ENCODE peak calls at places on chromosomes 5 and 9, in five cellular contexts. T is AG09319, K is bronchial epithelial cell, I is astrocyte of the spinal cord, E is GM13977. D is an unnamed sample.

GRCh38 chr5:63145167-63145566 is 566.5 kb downstream of the LRRC70 start:
- DNase-seq in T (no peak), K (no peak), I (no peak), E (no peak), D (no peak)

GRCh38 chr9:70435948-70436347 is 21.5 kb upstream of the KLF9 start:
- DNase-seq in T (peak; percentile 42), K (peak; percentile 52), I (peak; percentile 83), E (no peak), D (no peak)

GRCh38 chr5:156543348-156543747 is 216.4 kb downstream of the SGCD start:
- DNase-seq in T (no peak), K (no peak), I (no peak), E (no peak), D (no peak)

GRCh38 chr9:83060557-83060956 is 2.4 kb downstream of the RASEF start:
- DNase-seq in T (no peak), K (no peak), I (no peak), E (no peak), D (no peak)

GRCh38 chr9:34929506-34930102 is 28.5 kb upstream of the PHF24 start:
- DNase-seq in T (no peak), K (peak; percentile 29), I (peak; percentile 2), E (peak; percentile 62), D (peak; percentile 71)

GRCh38 chr5:152701305-152701704 is 296.2 kb upstream of the NMUR2 start:
- DNase-seq in T (no peak), K (no peak), I (no peak), E (no peak), D (no peak)

GRCh38 chr9:95506692-95507455 is 9.9 kb downstream of the PTCH1 start:
- DNase-seq in T (no peak), K (peak; percentile 36), I (peak; percentile 73), E (peak; percentile 70), D (peak; percentile 50)

GRCh38 chr5:56481147-56481997 is 248.2 kb upstream of the ANKRD55 start:
- DNase-seq in T (no peak), K (peak; percentile 21), I (peak; percentile 64), E (peak; percentile 70), D (peak; percentile 25)

GRCh38 chr5:10705736-10706135 is 55.3 kb downstream of the DAP start:
- DNase-seq in T (no peak), K (peak; percentile 35), I (no peak), E (no peak), D (no peak)

GRCh38 chr5:81553570-81554212 is 159.8 kb upstream of the ACOT12 start:
- DNase-seq in T (no peak), K (no peak), I (no peak), E (no peak), D (no peak)

GRCh38 chr5:181255836-181256578 is 4.9 kb downstream of the TRIM52 start:
- DNase-seq in T (no peak), K (no peak), I (no peak), E (no peak), D (no peak)

GRCh38 chr9:131469951-131470350 is 32.8 kb upstream of the POMT1 start:
- DNase-seq in T (no peak), K (no peak), I (no peak), E (no peak), D (no peak)

GRCh38 chr5:125484272-125485002 is 738.0 kb upstream of the ZNF608 start:
- DNase-seq in T (peak; percentile 82), K (peak; percentile 90), I (peak; percentile 99), E (no peak), D (no peak)

GRCh38 chr9:70410368-70410767 is 4.1 kb downstream of the KLF9 start:
- DNase-seq in T (no peak), K (no peak), I (peak; percentile 61), E (no peak), D (no peak)

DNA sequence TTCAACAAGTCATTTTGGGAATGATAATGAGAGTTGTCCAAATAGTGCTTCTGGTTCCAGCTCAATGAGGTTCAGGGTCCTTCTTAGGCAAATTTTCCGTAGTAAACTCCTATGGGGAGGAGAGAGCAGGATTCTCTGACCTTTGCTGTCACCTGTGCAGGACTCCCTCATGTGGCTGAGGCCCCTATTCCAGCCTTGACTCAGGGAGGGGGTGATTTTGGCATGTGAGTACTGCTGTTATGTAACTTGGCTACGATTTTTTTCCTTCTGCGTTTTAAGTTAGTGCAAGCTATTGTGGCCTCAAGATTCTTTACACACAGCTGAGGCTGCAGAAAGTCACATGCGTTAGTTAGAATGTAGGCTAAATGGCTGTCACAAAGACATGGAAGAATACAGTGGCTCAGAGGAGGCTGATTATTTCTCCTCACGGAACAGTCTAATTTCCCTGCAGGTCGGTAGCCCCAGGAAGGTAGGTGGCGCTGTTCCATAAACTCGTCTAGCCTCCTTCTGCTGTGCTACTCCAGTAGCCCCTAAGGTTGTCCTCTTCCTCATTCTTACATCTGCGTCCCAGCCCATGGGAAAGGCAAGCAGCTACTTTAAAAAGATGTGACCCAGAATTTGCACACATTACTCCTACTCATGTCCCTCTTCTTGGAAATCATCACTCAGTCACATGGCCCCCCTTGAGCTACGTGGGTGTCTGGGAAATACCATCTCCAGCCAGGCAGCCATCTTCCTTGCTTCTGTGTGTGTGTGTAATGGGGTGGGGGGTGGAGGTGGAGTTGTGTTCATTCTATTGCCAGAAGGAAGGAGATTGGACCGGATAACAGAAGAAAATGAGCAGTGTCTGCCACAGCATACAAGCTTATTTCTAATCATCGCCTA is 486.5 kb downstream of the CCDC171 start:
- DNase-seq in T (no peak), K (no peak), I (peak; percentile 68), E (no peak), D (peak; percentile 35)
- TF ChIP-seq CTCF in T (no peak), K (peak; percentile 48), I (peak; percentile 58), E (peak; percentile 27), D (no peak)

GRCh38 chr9:36725777-36726356 is 153.2 kb downstream of the MELK start:
- DNase-seq in T (no peak), K (no peak), I (no peak), E (no peak), D (no peak)

GRCh38 chr9:36717276-36717675 is 144.6 kb downstream of the MELK start:
- DNase-seq in T (no peak), K (no peak), I (no peak), E (no peak), D (no peak)

GRCh38 chr9:36718612-36719011 is 145.9 kb downstream of the MELK start:
- DNase-seq in T (no peak), K (no peak), I (no peak), E (no peak), D (no peak)

GRCh38 chr9:36720043-36720442 is 147.3 kb downstream of the MELK start:
- DNase-seq in T (no peak), K (no peak), I (no peak), E (no peak), D (no peak)

DNA sequence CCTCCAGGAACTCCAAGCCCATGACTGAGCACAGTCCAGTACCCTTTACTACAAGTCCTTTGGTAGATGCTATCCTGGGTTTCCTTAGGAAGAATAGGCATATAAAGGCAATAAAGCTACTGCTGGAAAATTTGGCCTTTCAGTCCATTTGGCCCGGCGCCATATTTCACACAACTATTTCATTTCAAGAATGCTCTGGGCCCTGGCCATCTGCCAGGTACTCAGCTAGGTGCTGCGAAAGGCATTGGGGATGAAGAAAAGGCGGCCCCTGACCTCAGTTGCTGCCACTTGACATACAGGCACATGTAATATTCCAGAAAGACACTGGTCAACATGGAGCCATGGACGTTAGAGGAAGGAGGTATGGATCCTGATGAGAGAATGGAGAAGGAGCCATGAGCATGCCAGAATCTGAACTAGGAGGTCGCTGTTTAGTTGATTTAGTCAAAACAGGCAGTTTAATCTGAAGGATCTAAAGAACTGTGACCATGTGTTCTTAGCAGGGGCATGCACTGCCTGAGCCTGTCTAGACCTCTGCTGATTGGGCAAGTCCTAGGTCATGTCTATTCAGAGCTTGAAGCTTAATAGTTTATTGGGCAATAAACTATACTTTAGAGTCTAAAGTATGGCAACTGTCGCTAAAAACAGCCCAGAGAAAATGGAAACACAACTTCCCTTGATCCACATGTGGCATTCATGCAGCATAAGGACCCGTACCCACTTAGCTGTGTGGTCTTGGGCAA is 149.3 kb downstream of the MELK start:
- DNase-seq in T (no peak), K (no peak), I (no peak), E (no peak), D (no peak)
- TF ChIP-seq CTCF in T (no peak), K (no peak), I (no peak), E (no peak), D (no peak)

GRCh38 chr5:167582263-167582662 is 709.2 kb upstream of the WWC1 start:
- DNase-seq in T (no peak), K (peak; percentile 58), I (peak; percentile 38), E (no peak), D (no peak)
- TF ChIP-seq CTCF in T (peak; percentile 18), K (no peak), I (peak; percentile 16), E (no peak), D (no peak)

GRCh38 chr5:18772475-18772874 is 1138.2 kb downstream of the TAF11L14 start:
- DNase-seq in T (no peak), K (peak; percentile 77), I (peak; percentile 56), E (no peak), D (peak; percentile 15)
- TF ChIP-seq CTCF in T (no peak), K (peak; percentile 64), I (peak; percentile 67), E (no peak), D (no peak)